ENCODE peak calls at places on chromosomes 12 and 14, in four cellular contexts. E is fibroblast of the aortic adventitia, Z is ovary, Y is heart left ventricle. C is an unnamed sample.

GRCh38 chr12:100146252-100146651 is 3.6 kb upstream of the BLTP3B start:
- DNase-seq in E (no peak), Z (no peak), Y (no peak), C (no peak)

GRCh38 chr14:84421611-84422010 is 1108.3 kb upstream of the FLRT2 start:
- DNase-seq in E (no peak), Z (no peak), Y (no peak), C (no peak)

GRCh38 chr14:55979096-55979495 is 139.1 kb upstream of the PELI2 start:
- DNase-seq in E (no peak), Z (no peak), Y (no peak), C (no peak)

GRCh38 chr12:52119398-52120254 is 40.1 kb downstream of the SMIM41 start:
- DNase-seq in E (peak), Z (no peak), Y (peak), C (peak)

GRCh38 chr14:73344304-73344703 is 107.0 kb downstream of the PAPLN start:
- DNase-seq in E (peak), Z (no peak), Y (no peak), C (no peak)

GRCh38 chr14:99747582-99748330 is 45.5 kb upstream of the EML1 start:
- DNase-seq in E (no peak), Z (no peak), Y (no peak), C (no peak)

GRCh38 chr14:22882529-22883190 is 362 bp upstream of the REM2 start:
- DNase-seq in E (peak), Z (peak), Y (no peak), C (peak)

GRCh38 chr12:43292699-43293098 is 259.3 kb downstream of the ADAMTS20 start:
- DNase-seq in E (peak), Z (no peak), Y (no peak), C (peak)

GRCh38 chr14:61479746-61480502 is 158.5 kb downstream of the PRKCH start:
- DNase-seq in E (peak), Z (no peak), Y (no peak), C (no peak)

GRCh38 chr14:62304172-62304571 is 542.0 kb downstream of the SNAPC1 start:
- DNase-seq in E (no peak), Z (no peak), Y (no peak), C (no peak)

GRCh38 chr12:123150804-123151678 is at the start of gene PITPNM2:
- DNase-seq in E (peak), Z (peak), Y (peak), C (peak)

GRCh38 chr12:79927772-79928474 is 7.0 kb downstream of the PPP1R12A start:
- DNase-seq in E (peak), Z (no peak), Y (no peak), C (peak)

GRCh38 chr12:19915392-19916192 is 452.7 kb upstream of the PDE3A start:
- DNase-seq in E (peak), Z (no peak), Y (no peak), C (peak)

GRCh38 chr14:54640480-54640879 is 73.6 kb downstream of the SAMD4A start:
- DNase-seq in E (no peak), Z (no peak), Y (peak), C (no peak)

GRCh38 chr12:42097971-42098370 is 46.7 kb downstream of the GXYLT1 start:
- DNase-seq in E (peak), Z (no peak), Y (no peak), C (no peak)

GRCh38 chr12:120722784-120723183 is 2.8 kb upstream of the ACADS start:
- DNase-seq in E (no peak), Z (no peak), Y (no peak), C (no peak)

GRCh38 chr14:90830931-90831701 is 14.9 kb upstream of the TTC7B start:
- DNase-seq in E (no peak), Z (no peak), Y (no peak), C (no peak)

GRCh38 chr14:72528059-72528950 is 365.6 kb downstream of the DPF3 start:
- DNase-seq in E (peak), Z (no peak), Y (no peak), C (peak)

GRCh38 chr12:130054803-130055202 is 107.5 kb upstream of the FZD10 start:
- DNase-seq in E (no peak), Z (no peak), Y (no peak), C (no peak)

GRCh38 chr14:54550514-54550913 is 16.4 kb upstream of the SAMD4A start:
- DNase-seq in E (no peak), Z (no peak), Y (no peak), C (peak)

GRCh38 chr12:106733660-106734059 is 40.8 kb upstream of the RIC8B start:
- DNase-seq in E (peak), Z (no peak), Y (no peak), C (no peak)

GRCh38 chr12:110906516-110906915 is 13.9 kb downstream of the MYL2 start:
- DNase-seq in E (no peak), Z (no peak), Y (no peak), C (no peak)

GRCh38 chr14:34344318-34344717 is 117.7 kb downstream of the SPTSSA start:
- DNase-seq in E (no peak), Z (no peak), Y (no peak), C (no peak)

GRCh38 chr12:104733717-104734175 is 224.3 kb downstream of the SLC41A2 start:
- DNase-seq in E (no peak), Z (no peak), Y (no peak), C (no peak)

GRCh38 chr12:52084491-52085231 is 5.2 kb downstream of the SMIM41 start:
- DNase-seq in E (no peak), Z (no peak), Y (no peak), C (no peak)

GRCh38 chr12:54631988-54632728 is 2.5 kb downstream of the LACRT start:
- DNase-seq in E (no peak), Z (no peak), Y (no peak), C (no peak)

GRCh38 chr12:31510034-31510433 is 80.9 kb downstream of the DENND5B start:
- DNase-seq in E (peak), Z (no peak), Y (no peak), C (peak)

DNA sequence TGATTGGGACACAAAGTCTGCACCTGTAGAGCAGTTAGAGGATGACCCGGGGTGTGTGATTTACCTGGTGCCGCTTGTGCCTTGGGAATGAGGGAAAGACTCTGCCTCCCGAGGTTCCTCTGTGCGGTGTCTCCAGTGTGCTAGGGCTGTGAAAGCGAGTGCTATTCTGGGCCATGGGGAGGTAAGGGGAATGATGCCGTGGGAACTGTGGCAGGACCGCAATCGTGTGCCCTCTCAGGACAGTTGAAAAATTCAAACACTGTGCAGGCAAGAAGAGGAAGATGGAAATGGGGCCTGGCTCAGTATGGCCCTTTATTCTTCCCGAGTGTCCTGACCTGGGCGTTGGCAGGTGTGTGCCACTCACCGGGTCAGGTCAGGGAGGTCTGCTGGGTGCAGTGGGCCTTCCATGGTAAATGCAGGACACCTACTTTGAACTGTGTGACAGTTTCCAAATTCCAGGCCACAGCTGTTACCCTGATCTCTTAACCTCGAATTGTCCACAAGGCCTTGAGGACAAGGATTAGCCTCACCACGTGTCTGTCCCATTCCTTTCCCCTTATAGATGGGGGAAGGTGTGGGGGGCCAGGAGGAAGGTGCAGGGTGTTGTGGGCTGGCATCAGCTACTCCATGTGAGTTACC is 1.4 kb downstream of the SIVA1 start:
- DNase-seq in E (no peak), Z (no peak), Y (peak), C (no peak)
- H3K4me3 ChIP-seq in E (peak), Z (peak), Y (peak), C (peak)

DNA sequence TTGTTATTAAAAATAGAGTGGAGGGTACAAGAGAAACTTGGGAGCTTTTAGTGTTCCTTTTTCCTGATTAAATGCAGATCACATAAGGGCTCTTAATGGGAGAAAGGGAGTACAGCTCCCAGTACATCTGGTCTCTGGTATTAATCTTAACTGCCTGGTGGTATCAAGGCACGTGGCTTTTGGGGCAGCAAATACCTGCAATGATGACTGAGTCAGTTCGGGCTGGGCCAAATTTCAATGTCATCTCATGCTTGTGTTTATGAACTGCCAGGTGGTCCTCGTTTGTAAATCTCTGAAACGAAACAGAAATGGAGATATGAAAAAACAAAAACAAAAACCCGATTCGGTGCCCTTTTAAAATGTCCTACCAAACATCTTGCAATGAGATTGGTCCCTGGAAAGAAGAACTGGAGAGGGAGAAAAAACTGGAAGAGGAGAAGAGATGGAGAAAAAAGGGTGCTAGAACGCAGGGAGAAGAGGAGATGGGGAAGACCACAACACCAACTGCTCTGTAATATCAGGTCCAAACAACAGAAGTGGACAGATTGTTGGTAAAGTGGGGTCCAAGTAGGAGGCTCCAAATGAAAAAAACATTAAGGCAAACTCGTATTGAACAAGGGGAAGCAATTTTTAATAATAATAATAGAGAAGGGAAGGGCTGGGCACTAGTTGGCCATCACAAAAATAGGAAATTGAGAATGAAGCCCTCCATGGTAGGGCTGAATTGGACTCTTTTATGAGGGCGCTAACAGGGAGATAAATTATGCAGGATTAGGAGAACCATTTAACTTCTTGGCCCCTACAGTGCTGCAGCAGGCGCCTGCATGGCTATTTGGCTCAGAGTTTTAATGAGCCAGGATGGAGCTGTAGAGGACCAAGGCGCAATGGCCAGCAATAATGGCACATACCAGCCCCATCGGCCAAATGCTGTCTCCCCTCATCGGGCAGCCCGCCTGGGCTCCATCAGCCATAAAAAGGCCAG is 45.4 kb upstream of the NPFF start:
- DNase-seq in E (no peak), Z (no peak), Y (no peak), C (no peak)
- TF ChIP-seq CTCF in E (no peak), Z (no peak), Y (no peak), C (no peak)

DNA sequence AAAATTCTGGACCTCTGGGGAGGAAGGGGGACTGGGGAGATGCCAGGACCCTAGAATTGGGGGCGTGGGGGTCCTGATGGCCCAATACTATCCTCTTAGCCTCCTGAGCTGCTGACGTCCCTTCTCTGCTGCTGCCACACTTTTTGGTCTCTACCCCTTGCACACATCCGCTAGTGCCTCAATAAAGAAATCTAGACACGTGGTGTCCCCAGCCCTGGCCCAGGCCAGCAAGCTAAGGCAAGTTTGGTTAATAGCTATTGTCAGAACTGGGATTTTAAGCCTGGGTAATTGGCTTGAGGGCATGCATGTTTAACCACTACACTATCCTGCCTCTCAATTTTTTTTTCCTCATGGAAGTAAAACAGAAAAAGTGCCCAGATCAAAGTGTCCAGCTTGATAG is 962 bp downstream of the OAS2 start:
- DNase-seq in E (no peak), Z (no peak), Y (peak), C (no peak)
- H3K4me3 ChIP-seq in E (no peak), Z (no peak), Y (peak), C (peak)

GRCh38 chr14:88729159-88729558 is 63.6 kb downstream of the EML5 start:
- DNase-seq in E (no peak), Z (no peak), Y (no peak), C (peak)
- TF ChIP-seq CTCF in E (peak), Z (no peak), Y (no peak), C (peak)

GRCh38 chr14:77268989-77269595 is 1.9 kb downstream of the NGB start:
- DNase-seq in E (no peak), Z (no peak), Y (no peak), C (no peak)

GRCh38 chr14:77267937-77268699 is 2.9 kb downstream of the NGB start:
- DNase-seq in E (no peak), Z (no peak), Y (no peak), C (no peak)

GRCh38 chr14:77271113-77271710 is at the start of gene NGB:
- DNase-seq in E (no peak), Z (no peak), Y (no peak), C (no peak)

GRCh38 chr14:77272261-77272660 is 1.3 kb upstream of the NGB start:
- DNase-seq in E (no peak), Z (no peak), Y (no peak), C (no peak)

DNA sequence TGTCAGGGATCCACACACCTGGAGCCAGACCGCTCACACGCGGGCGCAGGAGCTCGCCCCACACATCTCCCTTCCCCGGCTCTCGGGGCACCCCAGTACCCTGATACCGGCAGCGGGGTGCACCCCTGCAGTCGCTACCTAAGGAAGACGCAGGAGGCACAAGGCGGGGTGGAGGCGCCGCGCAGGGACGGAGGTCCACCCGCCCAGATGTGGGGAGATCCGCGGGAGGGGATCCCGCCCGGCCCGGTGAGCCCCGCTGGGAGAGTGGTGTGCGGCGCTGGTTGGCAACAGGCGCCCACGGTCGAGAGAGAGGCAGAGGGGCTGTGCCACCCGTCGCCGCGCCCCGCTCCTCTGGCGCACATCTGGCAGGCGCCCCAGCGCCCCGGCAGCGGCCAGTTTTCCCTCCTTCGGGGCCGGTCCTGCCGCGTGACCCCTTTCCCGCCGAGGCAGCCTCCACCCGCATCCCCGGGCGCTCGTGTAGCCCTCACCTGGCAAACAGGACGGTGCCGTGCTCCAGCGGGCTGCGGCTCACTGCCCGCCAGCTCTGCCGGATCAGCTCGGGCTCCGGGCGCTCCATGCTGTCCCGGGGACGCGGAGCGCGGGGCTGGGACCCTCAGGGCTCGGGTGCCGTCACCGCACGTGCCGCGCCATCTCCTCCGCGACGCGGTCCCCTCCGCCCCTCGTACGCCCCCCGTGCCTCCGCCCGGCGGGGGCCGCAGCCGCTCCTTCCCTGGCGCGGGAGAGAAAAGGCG is 469 bp downstream of the NGB start:
- DNase-seq in E (no peak), Z (no peak), Y (no peak), C (no peak)
- H3K4me3 ChIP-seq in E (no peak), Z (no peak), Y (no peak), C (no peak)

DNA sequence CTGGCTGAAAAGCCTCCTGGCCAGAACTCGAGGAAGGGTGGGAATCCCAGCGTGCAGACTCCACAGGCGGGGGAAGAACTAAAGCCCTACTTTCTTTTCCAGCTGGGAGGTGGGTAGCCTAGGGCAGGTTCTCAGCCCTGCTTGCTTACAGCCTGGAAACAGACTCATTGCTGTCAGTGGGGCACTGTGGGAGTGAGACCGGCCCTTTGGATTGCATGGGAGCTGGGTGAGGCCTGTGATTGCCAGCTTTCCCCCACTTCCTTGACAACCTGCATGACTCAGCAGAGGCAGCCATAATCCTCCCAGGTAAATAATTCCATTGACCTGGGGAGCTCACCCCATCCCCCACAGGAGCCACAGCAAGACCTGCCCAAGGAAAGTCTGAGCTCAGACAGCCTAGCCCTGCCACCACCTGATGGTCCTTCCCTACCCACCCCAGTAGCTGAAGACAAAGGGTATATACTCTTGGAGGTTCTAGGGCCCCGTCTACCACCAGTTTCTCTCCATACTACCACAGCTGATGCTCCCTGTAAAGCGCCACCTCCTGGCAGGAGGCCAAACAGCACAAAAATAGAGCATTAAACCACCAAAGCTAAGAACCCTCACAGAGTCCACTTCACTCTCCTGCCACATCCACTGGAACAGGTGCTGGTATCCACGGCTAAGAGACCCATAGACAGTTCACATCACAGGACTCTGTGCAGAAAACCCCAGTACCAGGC is 294.1 kb downstream of the SEC23A start:
- DNase-seq in E (no peak), Z (no peak), Y (no peak), C (no peak)
- TF ChIP-seq CTCF in E (no peak), Z (no peak), Y (no peak), C (no peak)

GRCh38 chr14:81170104-81170828 is 50.5 kb downstream of the GTF2A1 start:
- DNase-seq in E (peak), Z (peak), Y (peak), C (peak)

GRCh38 chr14:81169711-81170103 is 51.1 kb downstream of the GTF2A1 start:
- DNase-seq in E (peak), Z (peak), Y (peak), C (peak)

GRCh38 chr14:81169267-81169666 is 51.5 kb downstream of the GTF2A1 start:
- DNase-seq in E (no peak), Z (no peak), Y (no peak), C (no peak)

GRCh38 chr14:81172353-81172752 is 48.4 kb downstream of the GTF2A1 start:
- DNase-seq in E (no peak), Z (no peak), Y (no peak), C (peak)

GRCh38 chr14:81170829-81171195 is 49.9 kb downstream of the GTF2A1 start:
- DNase-seq in E (no peak), Z (no peak), Y (no peak), C (no peak)
- H3K4me3 ChIP-seq in E (no peak), Z (peak), Y (peak), C (no peak)

DNA sequence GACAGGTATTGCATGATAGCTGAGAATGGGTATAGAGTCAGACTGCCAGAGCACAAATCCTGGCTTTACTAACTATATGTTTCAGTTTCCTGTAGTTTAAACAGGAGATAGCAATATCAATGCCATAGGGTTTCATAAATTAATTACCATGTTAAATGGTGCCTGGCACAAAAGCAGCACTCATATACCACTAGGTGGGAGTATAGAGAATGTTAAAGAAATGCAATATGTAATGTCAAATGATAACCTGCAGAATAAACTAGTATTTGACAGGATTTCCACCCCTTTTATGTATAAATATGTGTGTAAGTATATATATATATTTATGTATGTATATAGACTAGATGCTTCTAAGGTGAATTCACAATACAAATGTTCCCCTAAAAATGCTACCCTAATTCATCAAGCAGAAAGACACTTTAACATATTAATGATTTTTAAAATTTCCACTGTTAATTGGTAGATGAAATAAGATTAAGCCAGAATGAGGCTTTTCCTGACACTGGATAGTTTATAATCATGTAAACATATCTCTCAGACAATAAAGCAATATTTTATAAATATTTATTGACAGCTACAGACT is 8.6 kb downstream of the WDR89 start:
- DNase-seq in E (peak), Z (no peak), Y (no peak), C (peak)
- TF ChIP-seq CTCF in E (peak), Z (peak), Y (peak), C (peak)

C was measured in choroid plexus epithelial cell.